ENCODE peak calls at places on chromosomes 13 and 19, in six cellular contexts. J is T-cell; M is activated CD4-positive, alpha-beta T cell treated with anti-CD3 and anti-CD28 coated beads, Interleukin-2, amount 10 ng/mL, durations not matched to agents 7 days and 5 days; Q is astrocyte of the hippocampus; D is stimulated activated CD4-positive, alpha-beta T cell treated with anti-CD3 and anti-CD28 coated beads, Interleukin-2, amount 100 ng/mL, for 48 hours; R is progenitor cell of endocrine pancreas. H is an unnamed sample.

GRCh38 chr19:2268480-2268830 is 12.2 kb upstream of the JSRP1 start:
- DNase-seq in R (no peak), D (no peak), J (no peak), Q (no peak), M (no peak), H (no peak)

GRCh38 chr19:5143471-5144411 is 174.8 kb downstream of the KDM4B start:
- DNase-seq in Q (no peak), R (no peak), D (no peak), M (no peak), J (no peak), H (no peak)

GRCh38 chr19:47414469-47414868 is 4.9 kb downstream of the MEIS3 start:
- DNase-seq in Q (no peak), J (no peak), R (no peak), D (no peak), M (no peak), H (no peak)

GRCh38 chr19:29079331-29079730 is 133.6 kb downstream of the UQCRFS1 start:
- DNase-seq in R (no peak), Q (no peak), J (no peak), D (no peak), M (no peak), H (no peak)

GRCh38 chr13:50700664-50701266 is 142.7 kb downstream of the DLEU7 start:
- DNase-seq in J (no peak), D (no peak), R (no peak), Q (no peak), M (no peak), H (peak)

GRCh38 chr19:12764698-12765097 is 10.7 kb downstream of the HOOK2 start:
- DNase-seq in D (no peak), Q (no peak), R (no peak), M (no peak), J (no peak), H (no peak)

GRCh38 chr19:6060600-6061391 is 49.5 kb downstream of the RFX2 start:
- DNase-seq in R (no peak), M (no peak), D (peak), Q (peak), J (no peak), H (peak)

GRCh38 chr19:2184422-2185012 is 20.8 kb downstream of the DOT1L start:
- DNase-seq in J (no peak), M (no peak), D (no peak), Q (no peak), R (no peak), H (no peak)

GRCh38 chr13:77298403-77298802 is 28.5 kb downstream of the MYCBP2 start:
- DNase-seq in D (no peak), Q (no peak), J (no peak), R (no peak), M (no peak), H (no peak)

GRCh38 chr19:7769171-7769570 is 6.1 kb downstream of the CLEC4M start:
- DNase-seq in J (no peak), D (no peak), R (no peak), M (no peak), Q (no peak), H (no peak)

GRCh38 chr13:52447815-52448552 is 2.5 kb downstream of the VPS36 start:
- DNase-seq in D (no peak), Q (no peak), M (no peak), J (no peak), R (no peak), H (peak)

GRCh38 chr19:31283701-31284100 is 65.5 kb downstream of the TSHZ3 start:
- DNase-seq in M (no peak), Q (no peak), D (no peak), R (no peak), J (no peak), H (no peak)

GRCh38 chr19:54661846-54662489 is 817 bp upstream of the LILRB4 start:
- DNase-seq in J (no peak), D (no peak), M (no peak), R (no peak), Q (no peak), H (no peak)

GRCh38 chr19:46845959-46846459 is 4.6 kb downstream of the AP2S1 start:
- DNase-seq in J (no peak), R (no peak), D (no peak), Q (no peak), M (no peak), H (no peak)

GRCh38 chr13:99965329-99966000 is 6.1 kb downstream of the ZIC5 start:
- DNase-seq in D (no peak), J (no peak), M (no peak), Q (no peak), R (no peak), H (no peak)

GRCh38 chr13:36297259-36297599 is 385 bp downstream of the CCDC169 start:
- DNase-seq in R (no peak), D (no peak), Q (no peak), J (no peak), M (no peak), H (peak)

GRCh38 chr19:16871870-16872269 is 16.9 kb upstream of the F2RL3 start:
- DNase-seq in Q (no peak), J (no peak), R (no peak), D (no peak), M (no peak), H (no peak)

GRCh38 chr13:28117689-28118377 is 17.5 kb upstream of the FLT3 start:
- DNase-seq in J (no peak), R (no peak), D (no peak), Q (peak), M (no peak), H (no peak)

GRCh38 chr19:6772028-6772865 is at the start of gene VAV1:
- DNase-seq in M (peak), D (peak), J (peak), R (no peak), Q (no peak), H (no peak)

GRCh38 chr19:50275577-50276368 is 53.4 kb downstream of the KCNC3 start:
- DNase-seq in D (no peak), J (no peak), R (no peak), Q (no peak), M (no peak), H (peak)

GRCh38 chr13:51856027-51856736 is 5.6 kb upstream of the CCDC70 start:
- DNase-seq in J (no peak), D (no peak), M (no peak), R (no peak), Q (no peak), H (peak)

GRCh38 chr13:75452564-75452963 is 29.4 kb downstream of the TBC1D4 start:
- DNase-seq in R (no peak), J (no peak), Q (peak), D (no peak), M (no peak), H (peak)

GRCh38 chr13:109012115-109012514 is 382.7 kb downstream of the MYO16 start:
- DNase-seq in Q (no peak), D (no peak), M (no peak), J (no peak), R (no peak), H (no peak)

GRCh38 chr19:16197188-16197621 is 506 bp upstream of the AP1M1 start:
- DNase-seq in D (no peak), Q (peak), R (no peak), M (no peak), J (no peak), H (peak)

GRCh38 chr19:40791349-40791748 is 7.6 kb upstream of the EGLN2 start:
- DNase-seq in J (no peak), R (no peak), M (no peak), D (no peak), Q (no peak), H (no peak)

GRCh38 chr13:27194895-27195764 is 23.5 kb upstream of the USP12 start:
- DNase-seq in R (no peak), J (no peak), M (no peak), D (no peak), Q (peak), H (peak)

H was measured in kidney tubule cell.